ENCODE peak calls at places on chromosomes 2 and 18, in five cellular contexts. Y, L, N, V and R are unnamed samples.

GRCh38 chr18:50659091-50660003 is 99.5 kb downstream of the MAPK4 start:
- DNase-seq in L (no peak), Y (peak; percentile 5), V (no peak), N (peak; percentile 78), R (no peak)

GRCh38 chr2:526918-527317 is 150.3 kb downstream of the TMEM18 start:
- DNase-seq in N (no peak), L (no peak), Y (no peak), V (no peak), R (no peak)

GRCh38 chr2:71503827-71504226 is 50.5 kb downstream of the DYSF start:
- DNase-seq in L (no peak), N (peak; percentile 61), Y (no peak), V (no peak), R (peak; percentile 76)

GRCh38 chr2:199911877-199912161 is 726 bp downstream of the C2orf69 start:
- DNase-seq in Y (no peak), L (no peak), N (no peak), V (no peak), R (no peak)

GRCh38 chr2:42926438-42927333 is 134.3 kb upstream of the HAAO start:
- DNase-seq in L (no peak), V (no peak), Y (no peak), N (no peak), R (no peak)

GRCh38 chr2:233832869-233833812 is 21.2 kb downstream of the HJURP start:
- DNase-seq in Y (peak; percentile 73), V (peak; percentile 44), L (peak; percentile 59), N (peak; percentile 59), R (no peak)

GRCh38 chr18:64017870-64018269 is 48.0 kb downstream of the SERPINB8 start:
- DNase-seq in N (peak; percentile 41), V (no peak), Y (peak; percentile 13), L (peak; percentile 8), R (no peak)

GRCh38 chr2:120239488-120240287 is 13.0 kb upstream of the RALB start:
- DNase-seq in Y (peak; percentile 82), N (no peak), L (peak; percentile 91), V (peak; percentile 61), R (peak; percentile 88)

GRCh38 chr18:61643884-61644647 is 248.7 kb downstream of the RNF152 start:
- DNase-seq in L (no peak), Y (no peak), N (no peak), V (no peak), R (no peak)

GRCh38 chr2:98896944-98897343 is 39.1 kb downstream of the CRACDL start:
- DNase-seq in V (no peak), L (no peak), Y (no peak), N (no peak), R (no peak)

GRCh38 chr2:136135924-136136906 is 18.3 kb upstream of the CXCR4 start:
- DNase-seq in V (no peak), N (no peak), Y (no peak), L (peak; percentile 7), R (no peak)

GRCh38 chr2:237553959-237554358 is 12.4 kb upstream of the PRLH start:
- DNase-seq in V (no peak), L (no peak), Y (no peak), N (no peak), R (no peak)

GRCh38 chr2:109325570-109325969 is 196.6 kb downstream of the SH3RF3 start:
- DNase-seq in Y (no peak), N (no peak), V (no peak), L (no peak), R (no peak)

GRCh38 chr18:22796069-22796468 is 137.1 kb upstream of the RBBP8 start:
- DNase-seq in Y (peak; percentile 6), N (no peak), V (no peak), L (peak; percentile 18), R (no peak)

GRCh38 chr2:85662899-85663683 is 4.9 kb downstream of the SFTPB start:
- DNase-seq in V (no peak), N (no peak), Y (peak; percentile 95), L (peak; percentile 96), R (no peak)

GRCh38 chr2:231146656-231147055 is 21.8 kb upstream of the HTR2B start:
- DNase-seq in V (no peak), L (no peak), Y (no peak), N (no peak), R (no peak)

GRCh38 chr2:75654012-75654411 is 7.4 kb downstream of the MRPL19 start:
- DNase-seq in L (no peak), Y (no peak), V (no peak), N (no peak), R (no peak)

GRCh38 chr2:134273240-134273983 is 19.5 kb downstream of the MGAT5 start:
- DNase-seq in V (no peak), Y (no peak), L (no peak), N (no peak), R (no peak)

GRCh38 chr18:26621161-26622026 is 73.0 kb upstream of the KCTD1 start:
- DNase-seq in Y (no peak), N (peak; percentile 65), V (no peak), L (no peak), R (peak; percentile 27)

GRCh38 chr2:48213646-48214045 is 307.3 kb upstream of the FBXO11 start:
- DNase-seq in L (no peak), N (no peak), Y (no peak), V (no peak), R (no peak)

GRCh38 chr2:96798733-96799622 is 17.1 kb upstream of the CNNM3 start:
- DNase-seq in V (no peak), L (no peak), N (no peak), Y (no peak), R (no peak)

GRCh38 chr2:150513647-150514046 is 26.2 kb upstream of the RND3 start:
- DNase-seq in Y (peak; percentile 91), N (no peak), V (no peak), L (peak; percentile 57), R (no peak)

GRCh38 chr2:48721158-48721557 is 34.4 kb downstream of the LHCGR start:
- DNase-seq in Y (no peak), N (no peak), L (no peak), V (no peak), R (no peak)

GRCh38 chr18:10381951-10382350 is 72.5 kb upstream of the APCDD1 start:
- DNase-seq in V (no peak), L (peak; percentile 46), N (no peak), Y (peak; percentile 66), R (no peak)

GRCh38 chr2:76464310-76464709 is 753.6 kb upstream of the GCFC2 start:
- DNase-seq in L (no peak), V (no peak), Y (no peak), N (peak; percentile 8), R (no peak)

DNA sequence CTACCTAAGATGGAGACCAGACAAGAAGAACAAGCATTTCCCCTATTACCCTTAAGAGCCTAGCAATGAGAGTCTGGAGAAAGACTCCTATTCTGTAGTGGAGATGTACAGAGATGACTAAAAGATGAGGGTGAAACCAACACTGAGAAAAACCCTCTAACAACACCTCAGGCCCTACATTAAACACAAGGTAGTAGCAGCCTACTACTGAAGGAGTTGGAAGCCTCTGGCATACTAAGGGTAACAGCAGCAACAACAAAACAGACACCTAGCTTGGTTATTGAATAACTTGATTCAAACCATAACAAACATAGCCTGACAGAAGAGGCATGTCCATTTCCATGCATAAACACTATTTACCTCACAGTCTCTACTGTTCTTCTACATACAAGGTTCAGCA is 60.5 kb downstream of the UGP2 start:
- DNase-seq in N (no peak), Y (no peak), V (no peak), L (no peak), R (no peak)
- H3K36me3 ChIP-seq in N (peaks cover 22% of the 10 kb centered on the region), Y (peaks cover 8% of the 10 kb centered on the region), V (no peaks in the 10 kb centered on the region), L (peaks cover 15% of the 10 kb centered on the region), R (peaks cover 74% of the 10 kb centered on the region)

DNA sequence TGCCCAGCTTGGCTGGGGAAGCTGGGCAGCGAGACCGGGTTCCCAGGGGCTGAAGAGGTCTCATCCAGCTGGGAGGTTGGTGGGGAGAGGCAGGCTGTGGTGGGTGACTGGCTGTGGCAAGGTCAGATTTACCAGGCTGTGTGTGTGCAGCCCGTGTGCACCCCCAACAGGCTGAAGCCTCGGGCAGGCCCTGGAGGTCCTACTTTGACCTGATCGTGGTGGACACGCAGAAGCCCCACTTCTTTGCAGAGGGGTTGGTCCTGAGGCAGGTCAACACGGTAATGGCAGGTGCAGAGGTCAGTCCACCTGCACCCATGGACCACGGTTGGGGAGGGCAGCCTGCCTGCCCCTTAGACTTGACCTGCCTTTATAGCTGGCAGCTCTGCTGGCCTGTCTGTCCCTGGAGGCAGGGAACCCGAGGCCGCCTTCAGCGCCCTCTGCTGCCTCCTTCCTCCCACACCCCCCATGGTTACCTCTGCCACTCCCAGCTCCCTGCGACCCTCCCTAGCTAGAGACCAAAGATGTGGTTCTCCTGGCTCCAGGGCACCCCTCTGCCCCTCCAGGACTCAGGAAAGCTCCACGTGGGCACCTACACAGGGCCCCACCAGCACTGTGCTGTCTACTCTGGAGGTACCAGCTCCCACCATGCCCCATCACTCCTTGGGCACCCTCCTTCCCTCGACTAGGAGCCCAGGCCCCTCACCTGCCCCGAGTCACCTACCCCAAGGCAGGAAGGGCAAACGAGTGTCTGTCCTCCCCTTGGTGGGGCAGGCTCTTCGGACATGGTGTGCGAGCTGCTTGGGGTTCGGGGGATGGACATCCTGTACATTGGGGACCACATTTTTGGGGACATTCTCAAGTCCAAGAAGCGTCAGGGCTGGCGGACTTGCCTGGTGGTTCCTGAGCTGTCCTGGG is 4.0 kb downstream of the NT5DC4 start:
- DNase-seq in V (no peak), L (no peak), Y (no peak), N (peak; percentile 25), R (no peak)
- TF ChIP-seq CTCF in V (no peak), L (no peak), Y (peak; percentile 26), N (peak; percentile 38), R (no peak)

GRCh38 chr18:49632588-49632987 is 70.7 kb downstream of the LIPG start:
- DNase-seq in N (no peak), V (no peak), L (no peak), Y (no peak), R (no peak)

GRCh38 chr18:49628119-49628518 is 66.3 kb downstream of the LIPG start:
- DNase-seq in L (no peak), V (no peak), Y (no peak), N (no peak), R (no peak)

GRCh38 chr18:49628993-49629795 is 67.3 kb downstream of the LIPG start:
- DNase-seq in Y (no peak), N (no peak), V (peak; percentile 65), L (no peak), R (peak; percentile 32)

GRCh38 chr18:49631146-49631866 is 69.4 kb downstream of the LIPG start:
- DNase-seq in Y (no peak), N (no peak), V (no peak), L (no peak), R (no peak)

GRCh38 chr18:49630246-49630699 is 68.4 kb downstream of the LIPG start:
- DNase-seq in N (no peak), L (no peak), V (no peak), Y (no peak), R (no peak)
- H3K27ac ChIP-seq in N (no peak overlapping the region), L (no peak overlapping the region), V (no peak overlapping the region), Y (no peak overlapping the region), R (no peak overlapping the region)

DNA sequence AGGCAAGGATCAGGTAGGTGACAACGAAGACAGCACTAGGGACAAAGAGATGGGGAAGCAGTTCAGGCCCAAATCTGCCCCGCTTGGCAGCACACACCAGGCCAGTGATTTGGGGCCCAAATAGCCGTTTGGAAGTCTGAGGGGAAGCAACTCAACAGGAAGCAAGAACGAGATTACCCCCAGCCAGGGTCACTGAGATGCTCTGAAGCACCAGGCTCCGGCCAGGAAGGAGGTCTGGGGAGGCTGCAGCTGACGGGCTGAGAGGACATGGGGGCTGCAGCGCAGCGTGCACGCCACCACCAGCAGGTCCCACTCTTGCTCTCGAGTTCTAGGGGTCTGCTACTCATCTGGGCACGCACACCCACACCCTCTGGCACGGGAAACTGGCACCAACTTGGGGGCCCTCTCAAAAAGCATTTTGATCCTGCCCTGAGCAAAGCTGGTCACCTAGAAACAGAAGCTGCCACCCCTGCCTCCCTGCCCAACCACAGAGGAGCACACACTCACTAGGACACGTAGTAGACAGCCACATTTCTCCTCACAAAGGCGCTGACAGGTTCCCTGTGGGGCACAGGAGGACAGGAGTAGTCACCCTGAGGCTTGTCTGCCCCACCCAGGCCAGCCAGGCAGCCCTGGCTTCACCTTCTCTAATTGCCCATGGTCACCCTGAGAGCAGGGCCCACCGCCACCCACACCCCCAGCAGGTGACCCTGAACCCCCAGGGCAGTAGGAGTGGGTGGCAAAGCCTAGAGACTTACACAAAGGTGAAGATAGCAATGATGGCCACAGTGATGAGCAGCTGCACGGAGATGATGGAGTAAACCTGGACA is 8.4 kb downstream of the PNKD start:
- DNase-seq in V (no peak), N (no peak), Y (no peak), L (no peak), R (no peak)
- H3K36me3 ChIP-seq in V (no peaks in the 10 kb centered on the region), N (peaks cover 21% of the 10 kb centered on the region), Y (peaks cover 71% of the 10 kb centered on the region), L (peaks cover 44% of the 10 kb centered on the region), R (peaks cover 94% of the 10 kb centered on the region)